ENCODE peak calls at places on chromosomes 5 and 9, in seven cellular contexts. One of them, this sample, is unnamed.

GRCh38 chr5:35963381-35963843 is 25.0 kb upstream of the CAPSL start:
- DNase-seq in body of pancreas: no peak
- DNase-seq in HCEC 1CT: peak; percentile 14
- DNase-seq in CD8-positive, alpha-beta T cell: no peak
- DNase-seq in sciatic nerve: no peak
- DNase-seq in gastrocnemius medialis: no peak
- DNase-seq in epithelial cell of prostate: no peak
- DNase-seq in this sample: no peak

GRCh38 chr5:29995154-29995553 is 1198.3 kb upstream of the CDH6 start:
- DNase-seq in body of pancreas: no peak
- DNase-seq in HCEC 1CT: no peak
- DNase-seq in CD8-positive, alpha-beta T cell: no peak
- DNase-seq in sciatic nerve: no peak
- DNase-seq in gastrocnemius medialis: no peak
- DNase-seq in epithelial cell of prostate: no peak
- DNase-seq in this sample: no peak

GRCh38 chr5:159548517-159548916 is 218.2 kb upstream of the IL12B start:
- DNase-seq in body of pancreas: no peak
- DNase-seq in HCEC 1CT: no peak
- DNase-seq in CD8-positive, alpha-beta T cell: no peak
- DNase-seq in sciatic nerve: no peak
- DNase-seq in gastrocnemius medialis: no peak
- DNase-seq in epithelial cell of prostate: no peak
- DNase-seq in this sample: no peak

GRCh38 chr5:8386889-8387288 is 517.9 kb downstream of the MTRR start:
- DNase-seq in body of pancreas: no peak
- DNase-seq in HCEC 1CT: no peak
- DNase-seq in CD8-positive, alpha-beta T cell: no peak
- DNase-seq in sciatic nerve: no peak
- DNase-seq in gastrocnemius medialis: no peak
- DNase-seq in epithelial cell of prostate: peak; percentile 22
- DNase-seq in this sample: no peak

GRCh38 chr5:1270426-1270825 is 24.4 kb downstream of the TERT start:
- DNase-seq in body of pancreas: no peak
- DNase-seq in HCEC 1CT: no peak
- DNase-seq in CD8-positive, alpha-beta T cell: no peak
- DNase-seq in sciatic nerve: no peak
- DNase-seq in gastrocnemius medialis: no peak
- DNase-seq in epithelial cell of prostate: no peak
- DNase-seq in this sample: no peak

GRCh38 chr5:96177303-96177869 is 215.7 kb upstream of the ELL2 start:
- DNase-seq in body of pancreas: peak; percentile 55
- DNase-seq in HCEC 1CT: peak; percentile 94
- DNase-seq in CD8-positive, alpha-beta T cell: no peak
- DNase-seq in sciatic nerve: no peak
- DNase-seq in gastrocnemius medialis: no peak
- DNase-seq in epithelial cell of prostate: peak; percentile 99
- DNase-seq in this sample: no peak

GRCh38 chr9:98708933-98709911 is at the start of gene GABBR2:
- DNase-seq in body of pancreas: no peak
- DNase-seq in HCEC 1CT: no peak
- DNase-seq in CD8-positive, alpha-beta T cell: no peak
- DNase-seq in sciatic nerve: no peak
- DNase-seq in gastrocnemius medialis: no peak
- DNase-seq in epithelial cell of prostate: no peak
- DNase-seq in this sample: peak; percentile 71

GRCh38 chr5:141800629-141801028 is 77.6 kb downstream of the PCDH1 start:
- DNase-seq in body of pancreas: no peak
- DNase-seq in HCEC 1CT: no peak
- DNase-seq in CD8-positive, alpha-beta T cell: no peak
- DNase-seq in sciatic nerve: no peak
- DNase-seq in gastrocnemius medialis: no peak
- DNase-seq in epithelial cell of prostate: no peak
- DNase-seq in this sample: no peak

GRCh38 chr5:131281133-131281867 is 17.4 kb downstream of the CDC42SE2 start:
- DNase-seq in body of pancreas: no peak
- DNase-seq in HCEC 1CT: no peak
- DNase-seq in CD8-positive, alpha-beta T cell: no peak
- DNase-seq in sciatic nerve: no peak
- DNase-seq in gastrocnemius medialis: no peak
- DNase-seq in epithelial cell of prostate: no peak
- DNase-seq in this sample: no peak

GRCh38 chr5:54135042-54135441 is 175.3 kb downstream of the ARL15 start:
- DNase-seq in body of pancreas: no peak
- DNase-seq in HCEC 1CT: peak; percentile 53
- DNase-seq in CD8-positive, alpha-beta T cell: no peak
- DNase-seq in sciatic nerve: no peak
- DNase-seq in gastrocnemius medialis: no peak
- DNase-seq in epithelial cell of prostate: no peak
- DNase-seq in this sample: no peak

GRCh38 chr9:95757026-95757425 is 118.5 kb upstream of the ERCC6L2 start:
- DNase-seq in body of pancreas: peak; percentile 9
- DNase-seq in HCEC 1CT: peak; percentile 88
- DNase-seq in CD8-positive, alpha-beta T cell: no peak
- DNase-seq in sciatic nerve: no peak
- DNase-seq in gastrocnemius medialis: no peak
- DNase-seq in epithelial cell of prostate: no peak
- DNase-seq in this sample: no peak

GRCh38 chr5:68548959-68549676 is 333.6 kb downstream of the PIK3R1 start:
- DNase-seq in body of pancreas: no peak
- DNase-seq in HCEC 1CT: peak; percentile 83
- DNase-seq in CD8-positive, alpha-beta T cell: no peak
- DNase-seq in sciatic nerve: no peak
- DNase-seq in gastrocnemius medialis: no peak
- DNase-seq in epithelial cell of prostate: no peak
- DNase-seq in this sample: no peak

GRCh38 chr5:137440800-137441199 is 58.3 kb downstream of the SPOCK1 start:
- DNase-seq in body of pancreas: no peak
- DNase-seq in HCEC 1CT: no peak
- DNase-seq in CD8-positive, alpha-beta T cell: no peak
- DNase-seq in sciatic nerve: no peak
- DNase-seq in gastrocnemius medialis: no peak
- DNase-seq in epithelial cell of prostate: no peak
- DNase-seq in this sample: no peak

GRCh38 chr5:175682664-175683063 is 24.8 kb downstream of the HRH2 start:
- DNase-seq in body of pancreas: no peak
- DNase-seq in HCEC 1CT: no peak
- DNase-seq in CD8-positive, alpha-beta T cell: no peak
- DNase-seq in sciatic nerve: no peak
- DNase-seq in gastrocnemius medialis: no peak
- DNase-seq in epithelial cell of prostate: no peak
- DNase-seq in this sample: peak; percentile 45

GRCh38 chr9:96644137-96644536 is 11.0 kb downstream of the PRXL2C start:
- DNase-seq in body of pancreas: no peak
- DNase-seq in HCEC 1CT: no peak
- DNase-seq in CD8-positive, alpha-beta T cell: no peak
- DNase-seq in sciatic nerve: no peak
- DNase-seq in gastrocnemius medialis: no peak
- DNase-seq in epithelial cell of prostate: no peak
- DNase-seq in this sample: no peak

GRCh38 chr5:39419830-39420229 is 5.0 kb downstream of the DAB2 start:
- DNase-seq in body of pancreas: no peak
- DNase-seq in HCEC 1CT: no peak
- DNase-seq in CD8-positive, alpha-beta T cell: no peak
- DNase-seq in sciatic nerve: no peak
- DNase-seq in gastrocnemius medialis: no peak
- DNase-seq in epithelial cell of prostate: no peak
- DNase-seq in this sample: no peak

GRCh38 chr9:129676287-129676686 is 10.8 kb downstream of the PRRX2 start:
- DNase-seq in body of pancreas: no peak
- DNase-seq in HCEC 1CT: no peak
- DNase-seq in CD8-positive, alpha-beta T cell: no peak
- DNase-seq in sciatic nerve: no peak
- DNase-seq in gastrocnemius medialis: no peak
- DNase-seq in epithelial cell of prostate: no peak
- DNase-seq in this sample: no peak

GRCh38 chr5:180777475-180777874 is 25.1 kb downstream of the MGAT1 start:
- DNase-seq in body of pancreas: no peak
- DNase-seq in HCEC 1CT: no peak
- DNase-seq in CD8-positive, alpha-beta T cell: no peak
- DNase-seq in sciatic nerve: no peak
- DNase-seq in gastrocnemius medialis: no peak
- DNase-seq in epithelial cell of prostate: no peak
- DNase-seq in this sample: no peak

GRCh38 chr5:176806137-176806536 is 4.2 kb upstream of the UNC5A start:
- DNase-seq in body of pancreas: no peak
- DNase-seq in HCEC 1CT: no peak
- DNase-seq in CD8-positive, alpha-beta T cell: no peak
- DNase-seq in sciatic nerve: no peak
- DNase-seq in gastrocnemius medialis: no peak
- DNase-seq in epithelial cell of prostate: no peak
- DNase-seq in this sample: no peak

GRCh38 chr9:112556497-112557085 is 70.0 kb downstream of the KIAA1958 start:
- DNase-seq in body of pancreas: no peak
- DNase-seq in HCEC 1CT: peak; percentile 58
- DNase-seq in CD8-positive, alpha-beta T cell: no peak
- DNase-seq in sciatic nerve: no peak
- DNase-seq in gastrocnemius medialis: no peak
- DNase-seq in epithelial cell of prostate: peak; percentile 53
- DNase-seq in this sample: no peak

GRCh38 chr9:112526973-112527372 is 40.3 kb downstream of the KIAA1958 start:
- DNase-seq in body of pancreas: no peak
- DNase-seq in HCEC 1CT: no peak
- DNase-seq in CD8-positive, alpha-beta T cell: no peak
- DNase-seq in sciatic nerve: no peak
- DNase-seq in gastrocnemius medialis: no peak
- DNase-seq in epithelial cell of prostate: no peak
- DNase-seq in this sample: no peak

GRCh38 chr5:164362021-164362420 is 856.6 kb downstream of the MAT2B start:
- DNase-seq in body of pancreas: no peak
- DNase-seq in HCEC 1CT: no peak
- DNase-seq in CD8-positive, alpha-beta T cell: no peak
- DNase-seq in sciatic nerve: no peak
- DNase-seq in gastrocnemius medialis: no peak
- DNase-seq in epithelial cell of prostate: no peak
- DNase-seq in this sample: no peak

GRCh38 chr5:105877592-105877991 is 1793.1 kb downstream of the EFNA5 start:
- DNase-seq in body of pancreas: no peak
- DNase-seq in HCEC 1CT: no peak
- DNase-seq in CD8-positive, alpha-beta T cell: no peak
- DNase-seq in sciatic nerve: no peak
- DNase-seq in gastrocnemius medialis: no peak
- DNase-seq in epithelial cell of prostate: no peak
- DNase-seq in this sample: no peak

GRCh38 chr9:89668216-89668867 is 63.5 kb downstream of the GADD45G start:
- DNase-seq in body of pancreas: peak; percentile 65
- DNase-seq in HCEC 1CT: no peak
- DNase-seq in CD8-positive, alpha-beta T cell: no peak
- DNase-seq in sciatic nerve: no peak
- DNase-seq in gastrocnemius medialis: no peak
- DNase-seq in epithelial cell of prostate: no peak
- DNase-seq in this sample: no peak

GRCh38 chr9:108789742-108790141 is 66.0 kb downstream of the ACTL7B start:
- DNase-seq in body of pancreas: no peak
- DNase-seq in HCEC 1CT: no peak
- DNase-seq in CD8-positive, alpha-beta T cell: no peak
- DNase-seq in sciatic nerve: no peak
- DNase-seq in gastrocnemius medialis: no peak
- DNase-seq in epithelial cell of prostate: no peak
- DNase-seq in this sample: no peak

GRCh38 chr9:87498046-87498815 is 564 bp downstream of the DAPK1 start:
- DNase-seq in body of pancreas: peak; percentile 74
- DNase-seq in HCEC 1CT: no peak
- DNase-seq in CD8-positive, alpha-beta T cell: no peak
- DNase-seq in sciatic nerve: peak; percentile 65
- DNase-seq in gastrocnemius medialis: no peak
- DNase-seq in epithelial cell of prostate: no peak
- DNase-seq in this sample: no peak

GRCh38 chr9:91421022-91421765 is 2.4 kb downstream of the NFIL3 start:
- DNase-seq in body of pancreas: peak; percentile 33
- DNase-seq in HCEC 1CT: peak; percentile 27
- DNase-seq in CD8-positive, alpha-beta T cell: no peak
- DNase-seq in sciatic nerve: peak; percentile 72
- DNase-seq in gastrocnemius medialis: no peak
- DNase-seq in epithelial cell of prostate: no peak
- DNase-seq in this sample: no peak

GRCh38 chr9:137691648-137692357 is 73.0 kb downstream of the EHMT1 start:
- DNase-seq in body of pancreas: peak; percentile 34
- DNase-seq in HCEC 1CT: no peak
- DNase-seq in CD8-positive, alpha-beta T cell: no peak
- DNase-seq in sciatic nerve: no peak
- DNase-seq in gastrocnemius medialis: no peak
- DNase-seq in epithelial cell of prostate: no peak
- DNase-seq in this sample: no peak

GRCh38 chr9:112097712-112098688 is 77.1 kb downstream of the SUSD1 start:
- DNase-seq in body of pancreas: peak; percentile 66
- DNase-seq in HCEC 1CT: peak; percentile 65
- DNase-seq in CD8-positive, alpha-beta T cell: peak; percentile 60
- DNase-seq in sciatic nerve: peak; percentile 69
- DNase-seq in gastrocnemius medialis: peak; percentile 11
- DNase-seq in epithelial cell of prostate: no peak
- DNase-seq in this sample: no peak

GRCh38 chr5:141846031-141846430 is 32.2 kb downstream of the PCDH1 start:
- DNase-seq in body of pancreas: peak; percentile 38
- DNase-seq in HCEC 1CT: peak; percentile 36
- DNase-seq in CD8-positive, alpha-beta T cell: no peak
- DNase-seq in sciatic nerve: no peak
- DNase-seq in gastrocnemius medialis: no peak
- DNase-seq in epithelial cell of prostate: no peak
- DNase-seq in this sample: no peak

GRCh38 chr5:179268399-179268952 is 76.8 kb downstream of the ADAMTS2 start:
- DNase-seq in body of pancreas: no peak
- DNase-seq in HCEC 1CT: no peak
- DNase-seq in CD8-positive, alpha-beta T cell: no peak
- DNase-seq in sciatic nerve: peak; percentile 55
- DNase-seq in gastrocnemius medialis: no peak
- DNase-seq in epithelial cell of prostate: no peak
- DNase-seq in this sample: peak; percentile 89

GRCh38 chr9:134399435-134400056 is 73.3 kb downstream of the RXRA start:
- DNase-seq in body of pancreas: no peak
- DNase-seq in HCEC 1CT: peak; percentile 19
- DNase-seq in CD8-positive, alpha-beta T cell: no peak
- DNase-seq in sciatic nerve: no peak
- DNase-seq in gastrocnemius medialis: no peak
- DNase-seq in epithelial cell of prostate: no peak
- DNase-seq in this sample: no peak

GRCh38 chr9:108618906-108619550 is 236.8 kb downstream of the ACTL7B start:
- DNase-seq in body of pancreas: no peak
- DNase-seq in HCEC 1CT: peak; percentile 8
- DNase-seq in CD8-positive, alpha-beta T cell: no peak
- DNase-seq in sciatic nerve: no peak
- DNase-seq in gastrocnemius medialis: no peak
- DNase-seq in epithelial cell of prostate: no peak
- DNase-seq in this sample: no peak

This sample was measured in mesenteric fat pad.